ENCODE peak calls at places on chromosomes 4 and X, in ten cellular contexts. W is tibial nerve, D is lower leg skin, O is A549, R is transverse colon, U is upper lobe of left lung, K is cardiac muscle cell, G is tibial artery, F is mucosa of descending colon, Q is epithelial cell of esophagus. B is an unnamed sample.

GRCh38 chr4:70667710-70668535 is 1.6 kb upstream of the JCHAIN start:
- DNase-seq in W (no peak), D (no peak), O (no peak), R (no peak), U (no peak), K (no peak), G (no peak), F (no peak), Q (no peak), B (no peak)

GRCh38 chrX:44020693-44021092 is 47.5 kb upstream of the NDP start:
- DNase-seq in W (no peak), D (no peak), O (no peak), R (no peak), U (no peak), K (no peak), G (no peak), F (no peak), Q (no peak), B (no peak)

GRCh38 chr4:42474406-42474805 is 77.1 kb downstream of the SHISA3 start:
- DNase-seq in W (no peak), D (no peak), O (no peak), R (no peak), U (no peak), K (no peak), G (no peak), F (no peak), Q (no peak), B (no peak)

GRCh38 chrX:136260801-136261200 is 9.6 kb upstream of the MAP7D3 start:
- DNase-seq in W (no peak), D (no peak), O (peak; percentile 6), R (no peak), U (no peak), K (no peak), G (no peak), F (no peak), Q (peak; percentile 51), B (peak; percentile 67)

GRCh38 chrX:106802063-106802387 is 448 bp upstream of the TBC1D8B start:
- DNase-seq in W (no peak), D (no peak), O (no peak), R (no peak), U (no peak), K (peak; percentile 18), G (no peak), F (peak; percentile 26), Q (peak; percentile 18), B (no peak)

GRCh38 chr4:173448919-173449641 is 50.2 kb upstream of the SCRG1 start:
- DNase-seq in W (no peak), D (no peak), O (no peak), R (no peak), U (no peak), K (peak; percentile 73), G (no peak), F (no peak), Q (no peak), B (no peak)

GRCh38 chr4:93409035-93409434 is 419.5 kb upstream of the ATOH1 start:
- DNase-seq in W (no peak), D (no peak), O (no peak), R (no peak), U (no peak), K (no peak), G (no peak), F (no peak), Q (peak; percentile 6), B (no peak)

GRCh38 chr4:68451246-68452211 is 4.3 kb downstream of the TMPRSS11E start:
- DNase-seq in W (no peak), D (no peak), O (no peak), R (no peak), U (no peak), K (no peak), G (no peak), F (no peak), Q (peak; percentile 84), B (peak; percentile 86)

GRCh38 chr4:19224820-19225219 is 1026.9 kb upstream of the SLIT2 start:
- DNase-seq in W (no peak), D (no peak), O (peak; percentile 5), R (no peak), U (no peak), K (peak; percentile 52), G (no peak), F (no peak), Q (peak; percentile 45), B (peak; percentile 47)

DNA sequence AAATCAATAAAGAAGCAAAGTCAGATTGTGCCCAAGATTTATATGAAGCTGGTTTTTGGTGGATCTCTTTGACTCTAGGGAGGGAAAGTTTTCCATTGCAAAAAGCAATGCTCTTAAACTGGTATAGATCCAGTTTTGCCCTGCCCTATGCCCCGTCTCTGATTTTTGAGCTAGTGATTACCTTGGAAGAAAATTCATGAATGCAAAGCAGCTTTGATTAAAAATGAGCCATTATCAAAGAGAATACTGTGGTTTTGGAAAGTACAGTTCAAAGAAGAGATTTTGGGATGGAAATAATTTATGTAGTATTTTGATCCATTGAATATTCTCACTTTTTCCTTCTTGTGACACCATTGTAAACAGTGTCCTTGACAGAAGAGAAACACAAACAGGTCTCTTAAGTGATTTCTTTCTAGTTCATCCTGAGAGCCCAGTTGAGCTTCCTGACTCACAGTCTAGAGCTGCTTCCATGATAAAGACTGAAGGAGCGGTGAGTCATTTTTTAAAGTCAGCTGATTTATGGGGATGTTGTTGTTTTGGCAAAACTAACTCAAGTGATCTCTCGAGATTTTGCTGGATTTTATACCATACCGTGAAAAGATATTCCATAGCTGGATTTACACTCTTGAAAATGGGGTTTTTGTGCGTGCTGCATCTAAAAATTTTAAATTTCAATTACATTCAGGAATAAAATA is 76.7 kb downstream of the AFF1 start:
- DNase-seq in W (no peak), D (no peak), O (peak; percentile 80), R (no peak), U (peak; percentile 45), K (peak; percentile 30), G (no peak), F (no peak), Q (peak; percentile 92), B (peak; percentile 94)
- H3K4me3 ChIP-seq in W (no peak overlapping the region), D (no peak overlapping the region), O (peak overlapping the region; percentile 5), R (no peak overlapping the region), U (no peak overlapping the region), K (no peak overlapping the region), G (no peak overlapping the region), F (no peak overlapping the region), Q (no peak overlapping the region), B (no peak overlapping the region)

GRCh38 chr4:6951880-6952381 is 42.3 kb downstream of the TBC1D14 start:
- DNase-seq in W (no peak), D (no peak), O (no peak), R (no peak), U (no peak), K (no peak), G (no peak), F (no peak), Q (no peak), B (no peak)
- TF ChIP-seq CTCF in W (no peak), D (no peak), O (no peak), R (no peak), U (no peak), K (no peak), G (no peak), F (no peak), Q (no peak), B (no peak)

GRCh38 chr4:112704322-112704721 is 67.4 kb downstream of the LARP7 start:
- DNase-seq in W (no peak), D (no peak), O (no peak), R (no peak), U (no peak), K (no peak), G (no peak), F (no peak), Q (no peak), B (no peak)
- H3K4me3 ChIP-seq in W (no peak overlapping the region), D (no peak overlapping the region), O (no peak overlapping the region), R (no peak overlapping the region), U (no peak overlapping the region), K (no peak overlapping the region), G (no peak overlapping the region), F (no peak overlapping the region), Q (no peak overlapping the region), B (no peak overlapping the region)

GRCh38 chrX:139560221-139560620 is 29.7 kb downstream of the F9 start:
- DNase-seq in W (no peak), D (no peak), O (no peak), R (no peak), U (no peak), K (no peak), G (no peak), F (no peak), Q (no peak), B (peak; percentile 2)

GRCh38 chrX:139554367-139554766 is 23.8 kb downstream of the F9 start:
- DNase-seq in W (no peak), D (no peak), O (no peak), R (no peak), U (no peak), K (no peak), G (no peak), F (no peak), Q (no peak), B (no peak)

GRCh38 chrX:139554991-139555675 is 24.6 kb downstream of the F9 start:
- DNase-seq in W (no peak), D (no peak), O (no peak), R (no peak), U (no peak), K (no peak), G (no peak), F (no peak), Q (no peak), B (no peak)

GRCh38 chrX:139563251-139563650 is 32.7 kb downstream of the F9 start:
- DNase-seq in W (no peak), D (no peak), O (no peak), R (no peak), U (no peak), K (no peak), G (no peak), F (no peak), Q (no peak), B (no peak)

GRCh38 chrX:139559383-139560042 is 29.0 kb downstream of the F9 start:
- DNase-seq in W (no peak), D (no peak), O (peak; percentile 68), R (peak; percentile 10), U (no peak), K (peak; percentile 69), G (no peak), F (peak; percentile 66), Q (peak; percentile 68), B (peak; percentile 54)
- TF ChIP-seq CTCF in W (peak; percentile 45), D (no peak), O (peak; percentile 47), R (peak; percentile 25), U (no peak), K (peak; percentile 34), G (peak; percentile 28), F (no peak), Q (peak; percentile 64), B (peak; percentile 46)